ENCODE peak calls at places on chromosomes 7 and 10, in ten cellular contexts. D is WERI-Rb-1; U is fibroblast of mammary gland; C is neural progenitor cell; Q is esophagus squamous epithelium; F is CD8-positive, alpha-beta T cell; E is left lung; K is transverse colon; I is bronchial epithelial cell; W is fibroblast of pulmonary artery. X is an unnamed sample.

GRCh38 chr7:135659159-135659837 is 3.0 kb upstream of the STMP1 start:
- DNase-seq in W (peak; percentile 41), C (no peak), E (no peak), D (no peak), I (no peak), K (no peak), Q (no peak), F (no peak), U (no peak), X (peak; percentile 50)

GRCh38 chr7:127927339-127927679 is 103.9 kb downstream of the LRRC4 start:
- DNase-seq in E (no peak), U (peak; percentile 44), I (no peak), Q (no peak), C (no peak), D (no peak), W (peak; percentile 74), F (no peak), K (no peak), X (no peak)

GRCh38 chr10:89398003-89398749 is 5.8 kb downstream of the IFIT1 start:
- DNase-seq in I (no peak), W (peak; percentile 84), D (no peak), Q (no peak), K (peak; percentile 17), C (no peak), E (no peak), U (peak; percentile 11), F (no peak), X (no peak)

GRCh38 chr7:141460781-141461715 is 90.2 kb upstream of the AGK start:
- DNase-seq in K (no peak), Q (no peak), I (peak; percentile 83), C (no peak), F (no peak), W (no peak), D (peak; percentile 20), U (peak; percentile 26), E (no peak), X (no peak)

GRCh38 chr10:14086596-14086995 is 244.1 kb downstream of the FRMD4A start:
- DNase-seq in C (no peak), F (no peak), D (no peak), W (no peak), U (peak; percentile 37), E (no peak), I (no peak), K (no peak), Q (no peak), X (no peak)

GRCh38 chr7:35546691-35547090 is 148.2 kb downstream of the HERPUD2 start:
- DNase-seq in E (no peak), I (no peak), Q (no peak), D (no peak), U (no peak), K (no peak), F (no peak), W (no peak), C (no peak), X (no peak)

GRCh38 chr7:105590793-105591192 is 9.5 kb upstream of the EFCAB10 start:
- DNase-seq in U (no peak), F (no peak), K (no peak), W (no peak), C (no peak), E (no peak), D (no peak), I (no peak), Q (no peak), X (no peak)

GRCh38 chr10:44990302-44990655 is 10.4 kb upstream of the ZNF22 start:
- DNase-seq in F (no peak), C (peak; percentile 76), U (no peak), Q (no peak), K (no peak), D (peak; percentile 75), W (no peak), E (no peak), I (no peak), X (no peak)

GRCh38 chr10:83222832-83223742 is 916.2 kb upstream of the GHITM start:
- DNase-seq in D (no peak), U (no peak), I (no peak), C (peak; percentile 49), F (no peak), E (no peak), W (no peak), Q (no peak), K (no peak), X (no peak)

GRCh38 chr10:93893646-93894515 is at the start of gene SLC35G1:
- DNase-seq in Q (no peak), F (peak; percentile 40), E (peak; percentile 73), C (peak; percentile 92), D (peak; percentile 85), K (peak; percentile 78), U (peak; percentile 50), W (peak; percentile 68), I (peak; percentile 42), X (peak; percentile 10)
- TF ChIP-seq CTCF in Q (no peak), F (no peak), E (no peak), C (no peak), D (no peak), K (no peak), U (no peak), W (no peak), I (no peak), X (no peak)

GRCh38 chr10:50885097-50885859 is at the start of gene A1CF:
- DNase-seq in K (peak; percentile 25), C (no peak), Q (no peak), U (no peak), W (no peak), I (no peak), F (no peak), D (no peak), E (no peak), X (no peak)
- H3K4me3 ChIP-seq in K (peak within 1 kb of the TSS; percentile 46), C (no peak within 1 kb of the TSS), Q (no peak within 1 kb of the TSS), U (no peak within 1 kb of the TSS), W (no peak within 1 kb of the TSS), I (no peak within 1 kb of the TSS), F (no peak within 1 kb of the TSS), D (no peak within 1 kb of the TSS), E (no peak within 1 kb of the TSS), X (no peak within 1 kb of the TSS)

GRCh38 chr10:63116452-63117072 is 16.6 kb upstream of the NRBF2 start:
- DNase-seq in I (no peak), E (no peak), D (no peak), K (no peak), U (no peak), W (no peak), F (no peak), Q (no peak), C (no peak), X (no peak)

GRCh38 chr10:63123963-63124362 is 9.2 kb upstream of the NRBF2 start:
- DNase-seq in I (no peak), D (no peak), W (no peak), Q (no peak), C (no peak), F (no peak), U (no peak), K (no peak), E (no peak), X (no peak)

GRCh38 chr10:63115732-63116383 is 17.3 kb upstream of the NRBF2 start:
- DNase-seq in F (no peak), D (no peak), E (peak; percentile 66), C (peak; percentile 61), W (peak; percentile 98), I (peak; percentile 92), Q (no peak), U (peak; percentile 97), K (peak; percentile 46), X (no peak)

GRCh38 chr10:63125459-63125858 is 7.7 kb upstream of the NRBF2 start:
- DNase-seq in D (no peak), I (no peak), W (no peak), C (no peak), U (no peak), K (no peak), E (no peak), Q (no peak), F (no peak), X (no peak)

DNA sequence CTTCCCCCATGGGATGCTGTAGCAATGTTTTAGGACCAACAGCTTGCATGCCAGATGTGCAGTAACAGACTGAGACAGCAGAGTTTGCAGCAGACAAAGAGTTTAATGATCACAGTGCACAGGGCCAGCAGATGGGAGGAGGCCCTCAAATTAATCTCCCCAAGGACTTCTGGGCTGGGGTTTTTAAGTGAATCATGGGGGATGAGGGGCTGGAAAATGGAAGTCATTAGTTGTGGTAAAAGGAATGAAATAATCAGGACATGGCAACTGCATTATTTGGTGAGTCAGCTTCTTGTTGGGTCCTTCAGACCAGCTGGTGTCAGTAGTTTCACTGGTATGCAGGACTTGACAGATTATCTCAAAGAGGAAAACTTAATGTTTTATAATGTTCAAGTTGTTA is 12.6 kb upstream of the NRBF2 start:
- DNase-seq in C (no peak), I (no peak), F (no peak), U (peak; percentile 99), Q (no peak), W (peak; percentile 80), E (no peak), K (no peak), D (no peak), X (no peak)
- TF ChIP-seq CTCF in C (no peak), I (no peak), F (no peak), U (no peak), Q (no peak), W (no peak), E (no peak), K (no peak), D (no peak), X (no peak)

DNA sequence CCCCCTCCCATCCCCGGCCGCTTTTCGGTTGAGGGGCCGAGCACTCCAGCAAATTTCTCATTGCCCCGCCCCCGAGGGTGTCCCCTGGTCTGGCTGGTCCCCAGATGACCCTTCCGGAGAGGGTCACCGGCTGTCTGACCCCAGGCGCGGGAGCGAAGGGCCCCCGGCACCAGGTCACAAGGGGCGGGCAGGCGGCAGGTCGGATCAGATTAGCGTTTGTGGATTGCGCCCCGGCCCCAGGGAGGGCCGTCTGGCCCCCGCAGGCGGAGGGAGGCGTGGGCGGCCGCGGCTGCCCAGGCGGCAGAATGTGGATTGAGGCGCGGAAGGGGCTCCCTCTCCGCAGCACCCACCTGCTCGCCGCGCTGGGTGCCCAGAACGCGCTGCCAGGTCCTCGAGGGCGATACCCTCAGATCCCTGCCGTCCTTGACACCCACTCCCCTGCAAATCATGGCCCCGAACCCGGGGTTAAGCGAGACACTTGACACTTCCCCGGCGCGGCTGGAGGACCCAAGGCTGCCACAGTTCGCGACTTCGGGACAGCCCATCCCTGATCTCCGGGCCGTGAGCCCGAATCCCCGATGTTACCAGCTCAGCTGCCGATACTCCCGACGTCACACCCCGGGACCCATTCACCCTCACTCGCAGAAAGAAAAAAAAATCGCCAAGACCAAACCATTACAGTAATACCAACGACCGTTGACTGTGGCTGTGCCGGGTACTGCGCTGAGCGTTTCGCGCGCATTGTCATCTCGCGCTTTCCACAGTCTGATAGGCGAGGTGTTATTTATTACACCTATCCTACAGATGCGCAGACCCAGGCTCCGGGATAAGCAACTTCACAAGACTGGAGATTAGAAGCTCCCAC is 953 bp downstream of the NODAL start:
- DNase-seq in I (no peak), Q (no peak), E (no peak), W (no peak), D (no peak), K (no peak), C (peak; percentile 61), U (no peak), F (no peak), X (no peak)
- H3K4me3 ChIP-seq in I (no peak overlapping the region), Q (peak overlapping the region; percentile 34), E (no peak overlapping the region), W (no peak overlapping the region), D (no peak overlapping the region), K (peak overlapping the region; percentile 19), C (peak overlapping the region; percentile 37), U (no peak overlapping the region), F (peak overlapping the region; percentile 33), X (no peak overlapping the region)